ENCODE peak calls at places on chromosome 5, in nine cellular contexts. K is esophagus squamous epithelium, Z is IMR-90, X is breast epithelium, B is transverse colon, F is ovary, A is prostate gland, C is H1, M is esophagus muscularis mucosa. P is an unnamed sample. For H3K4me1, the result is how much of the 10 kb centered on the place peaks cover.

GRCh38 chr5:175484824-175485223 is 6.5 kb downstream of the SFXN1 start:
- DNase-seq in K (no peak), Z (no peak), X (no peak), B (no peak), F (no peak), A (no peak), C (no peak), M (no peak), P (no peak)

GRCh38 chr5:11149136-11149535 is 388.1 kb upstream of the DAP start:
- DNase-seq in K (no peak), Z (no peak), X (no peak), B (no peak), F (no peak), A (no peak), C (no peak), M (no peak), P (no peak)

GRCh38 chr5:136212252-136212721 is 19.3 kb upstream of the SMIM32 start:
- DNase-seq in K (no peak), Z (peak), X (no peak), B (peak), F (peak), A (peak), C (peak), M (no peak), P (no peak)

GRCh38 chr5:132865668-132866341 is 464 bp downstream of the GDF9 start:
- DNase-seq in K (no peak), Z (no peak), X (no peak), B (no peak), F (no peak), A (no peak), C (no peak), M (no peak), P (no peak)

GRCh38 chr5:171610686-171611085 is 174.9 kb upstream of the SMIM23 start:
- DNase-seq in K (no peak), Z (no peak), X (no peak), B (no peak), F (no peak), A (no peak), C (no peak), M (no peak), P (no peak)

GRCh38 chr5:39464096-39464495 is 39.3 kb upstream of the DAB2 start:
- DNase-seq in K (no peak), Z (no peak), X (no peak), B (no peak), F (no peak), A (no peak), C (no peak), M (no peak), P (peak)

GRCh38 chr5:163758283-163758711 is 252.9 kb downstream of the MAT2B start:
- DNase-seq in K (no peak), Z (peak), X (no peak), B (no peak), F (no peak), A (no peak), C (no peak), M (no peak), P (no peak)

GRCh38 chr5:180618830-180619562 is 27.7 kb upstream of the SCGB3A1 start:
- DNase-seq in K (no peak), Z (peak), X (no peak), B (no peak), F (no peak), A (no peak), C (peak), M (no peak), P (no peak)

GRCh38 chr5:502325-503079 is 21.7 kb downstream of the SLC9A3 start:
- DNase-seq in K (no peak), Z (no peak), X (no peak), B (no peak), F (no peak), A (no peak), C (no peak), M (no peak), P (no peak)

GRCh38 chr5:112776301-112776856 is 38.7 kb downstream of the APC start:
- DNase-seq in K (no peak), Z (peak), X (no peak), B (no peak), F (no peak), A (no peak), C (no peak), M (no peak), P (no peak)

GRCh38 chr5:43663916-43664315 is 60.9 kb downstream of the NNT start:
- DNase-seq in K (no peak), Z (no peak), X (no peak), B (no peak), F (no peak), A (no peak), C (no peak), M (no peak), P (no peak)

GRCh38 chr5:140324041-140324833 is 21.3 kb upstream of the PFDN1 start:
- DNase-seq in K (no peak), Z (peak), X (no peak), B (no peak), F (no peak), A (no peak), C (no peak), M (no peak), P (no peak)
- H3K4me1 ChIP-seq in K (under half), Z (under half), X (under half), B (under half), F (under half), A (under half), C (under half), M (under half), P (under half)

DNA sequence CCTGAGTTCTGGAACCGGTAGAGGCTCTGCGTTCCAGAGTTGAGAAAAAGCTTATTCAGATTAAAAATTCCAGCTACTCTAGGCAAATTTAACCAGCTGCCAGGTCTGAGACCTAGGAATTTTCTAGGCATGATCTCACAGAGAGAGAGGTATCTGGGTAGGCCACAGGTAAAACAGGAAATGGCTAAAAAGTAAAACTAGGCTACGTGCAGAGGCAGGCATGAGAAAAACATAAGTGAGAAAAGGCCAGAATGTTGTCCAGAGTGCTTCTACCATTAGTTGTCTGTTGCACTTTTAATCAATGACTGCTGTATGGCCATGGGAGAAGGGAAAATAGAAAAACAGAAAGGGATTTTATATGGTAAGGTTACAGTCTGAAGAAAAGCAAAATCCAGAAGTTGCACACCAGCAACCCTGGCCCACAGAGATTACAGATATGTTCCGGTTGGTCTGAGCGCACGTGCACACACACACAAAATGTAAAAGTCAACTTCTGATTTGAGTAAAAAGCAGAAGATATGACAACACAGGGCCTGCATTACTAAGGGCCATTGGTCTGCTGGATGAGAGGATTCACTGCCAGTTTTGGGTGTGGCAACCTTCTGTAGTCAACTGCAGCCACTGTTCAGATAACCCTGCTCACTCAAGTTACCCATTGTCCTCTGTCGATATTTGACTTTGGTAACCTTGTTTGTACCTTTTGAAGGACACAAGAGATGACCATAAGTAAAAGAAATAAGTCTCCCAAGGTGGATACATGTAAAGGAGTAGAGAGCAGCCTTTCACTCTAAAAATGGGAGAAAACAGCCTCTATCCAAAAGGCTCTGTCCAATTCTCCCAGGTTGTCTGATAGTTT is 266.0 kb downstream of the DTWD2 start:
- DNase-seq in K (no peak), Z (no peak), X (no peak), B (no peak), F (no peak), A (no peak), C (no peak), M (no peak), P (no peak)
- TF ChIP-seq POLR2A in K (no peak), Z (no peak), X (no peak), B (no peak), F (no peak), A (no peak), C (no peak), M (no peak), P (no peak)

DNA sequence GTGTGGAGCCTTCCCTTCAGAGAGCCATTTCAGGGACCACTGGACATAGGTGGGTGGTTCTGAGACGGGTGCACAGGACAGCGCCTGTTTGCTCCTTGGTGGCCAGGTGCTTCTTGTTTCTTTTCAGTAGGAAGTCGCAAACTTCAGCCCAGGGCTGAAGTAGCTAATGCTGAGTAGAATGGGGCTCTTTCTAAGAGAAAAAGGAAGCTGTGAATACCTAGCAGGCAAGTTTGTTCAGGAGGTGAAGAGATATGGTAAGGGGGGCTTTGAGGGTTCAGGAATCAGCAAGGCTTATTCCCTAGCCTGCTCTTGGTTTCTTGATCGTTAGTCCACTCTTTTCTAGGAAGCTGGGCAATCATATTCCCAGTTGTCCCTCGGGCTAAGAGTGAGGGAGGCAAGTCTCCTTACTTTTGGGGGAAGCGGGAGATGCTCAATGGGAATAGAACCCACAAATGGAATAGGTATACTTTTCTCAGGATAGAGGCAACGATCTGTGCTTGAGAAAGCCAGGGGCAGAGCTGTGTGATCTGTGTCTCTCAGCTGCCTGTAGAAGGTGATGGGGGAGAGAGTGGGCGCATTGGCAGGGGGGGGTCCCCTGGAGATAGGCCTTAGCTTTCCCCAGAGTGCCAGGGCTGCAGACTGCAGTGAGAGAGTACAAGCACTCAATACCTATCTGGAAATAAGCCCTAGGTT is 1.9 kb upstream of the PURA start:
- DNase-seq in K (no peak), Z (no peak), X (no peak), B (no peak), F (no peak), A (no peak), C (no peak), M (no peak), P (no peak)
- H3K4me1 ChIP-seq in K (under half), Z (under half), X (under half), B (under half), F (under half), A (under half), C (under half), M (under half), P (half or more)

GRCh38 chr5:15715535-15715934 is 215.6 kb downstream of the FBXL7 start:
- DNase-seq in K (no peak), Z (no peak), X (no peak), B (no peak), F (no peak), A (no peak), C (no peak), M (no peak), P (no peak)
- TF ChIP-seq POLR2A in K (no peak), Z (no peak), X (no peak), B (no peak), F (no peak), A (no peak), C (no peak), M (no peak), P (no peak)

GRCh38 chr5:148970876-148971275 is 92.0 kb downstream of the SH3TC2 start:
- DNase-seq in K (no peak), Z (no peak), X (no peak), B (no peak), F (no peak), A (no peak), C (peak), M (no peak), P (no peak)

GRCh38 chr5:148968311-148968710 is 94.6 kb downstream of the SH3TC2 start:
- DNase-seq in K (no peak), Z (no peak), X (no peak), B (no peak), F (no peak), A (no peak), C (peak), M (no peak), P (no peak)

GRCh38 chr5:148967783-148968182 is 95.1 kb downstream of the SH3TC2 start:
- DNase-seq in K (no peak), Z (no peak), X (no peak), B (peak), F (no peak), A (no peak), C (peak), M (no peak), P (no peak)

GRCh38 chr5:148970228-148970627 is 92.6 kb downstream of the SH3TC2 start:
- DNase-seq in K (no peak), Z (no peak), X (peak), B (peak), F (no peak), A (peak), C (peak), M (no peak), P (peak)

DNA sequence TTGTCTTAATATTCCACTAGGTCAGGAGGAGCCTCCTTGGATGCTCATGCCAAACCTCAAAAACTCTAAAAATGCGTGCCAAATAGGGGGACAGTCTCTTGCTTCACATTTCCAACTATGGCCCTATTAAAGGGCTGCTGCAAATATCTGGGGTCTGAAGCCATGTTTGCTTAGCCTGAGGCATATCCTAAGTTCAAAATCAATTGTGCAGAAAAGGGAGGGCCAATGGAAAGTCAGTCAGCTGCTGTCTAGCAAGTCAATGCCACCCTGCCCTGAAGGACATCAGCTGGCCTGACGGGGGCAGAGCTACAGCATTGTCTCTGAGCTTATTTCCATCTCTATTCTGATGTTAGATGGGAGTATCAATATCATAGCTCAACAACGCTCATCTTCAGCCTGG is 93.6 kb downstream of the SH3TC2 start:
- DNase-seq in K (no peak), Z (no peak), X (peak), B (no peak), F (no peak), A (no peak), C (peak), M (no peak), P (peak)
- H3K4me1 ChIP-seq in K (under half), Z (under half), X (under half), B (under half), F (under half), A (under half), C (under half), M (under half), P (half or more)

DNA sequence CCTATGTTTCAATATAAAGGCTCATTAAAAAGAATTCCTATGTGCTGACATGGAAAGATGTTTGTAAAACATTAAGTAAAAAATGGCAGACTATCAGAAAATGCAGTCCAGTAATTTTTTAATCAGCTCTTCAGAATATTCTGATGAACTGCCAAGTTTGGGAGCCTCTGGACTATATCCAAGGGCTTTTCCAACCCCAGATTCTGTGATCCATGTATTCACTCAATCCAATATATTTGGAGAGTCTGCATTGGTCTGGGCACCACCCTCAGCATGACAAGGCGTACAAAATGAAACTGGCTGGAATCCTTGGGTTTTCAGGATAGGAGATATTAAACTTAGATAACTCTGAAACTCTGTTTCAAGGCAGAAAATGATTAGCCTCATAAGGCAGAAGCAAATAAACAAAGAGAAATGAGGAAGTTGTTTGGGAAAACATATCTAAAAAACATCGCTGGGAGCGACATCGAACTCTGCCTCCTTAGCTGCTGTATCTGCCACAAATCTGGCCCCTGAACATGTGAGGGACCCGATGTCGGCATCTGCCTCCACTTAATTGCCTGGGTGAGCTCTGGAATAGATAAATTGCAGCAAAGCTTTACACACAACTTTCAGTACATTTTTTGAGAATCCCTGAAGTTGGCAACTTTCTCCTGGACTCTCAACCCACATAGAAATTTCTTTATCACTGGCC is 14.4 kb downstream of the PDE6A start:
- DNase-seq in K (no peak), Z (no peak), X (no peak), B (no peak), F (no peak), A (no peak), C (no peak), M (no peak), P (no peak)
- TF ChIP-seq POLR2A in K (no peak), Z (no peak), X (no peak), B (no peak), F (no peak), A (no peak), C (no peak), M (no peak), P (no peak)

P was measured in gastrocnemius medialis.